ENCODE peak calls at places on chromosomes 6 and 20, in six cellular contexts. I is mesendoderm; N is left lung; U is CD8-positive, alpha-beta T cell; Q is GM23338; H is GM12865. F is an unnamed sample.
A peak's percentile ranks its signal among the peaks of the same experiment; 100 is the strongest.

GRCh38 chr6:34146021-34146782 is at the start of gene GRM4:
- DNase-seq in I (peak; percentile 54), N (no peak), U (no peak), Q (no peak), H (no peak), F (no peak)

GRCh38 chr6:36874016-36874442 is 574 bp downstream of the PPIL1 start:
- DNase-seq in I (no peak), N (no peak), U (no peak), Q (no peak), H (no peak), F (peak; percentile 12)

GRCh38 chr20:57076202-57076651 is 190.2 kb downstream of the BMP7 start:
- DNase-seq in I (peak; percentile 55), N (no peak), U (no peak), Q (no peak), H (no peak), F (peak; percentile 82)

GRCh38 chr20:25251558-25251957 is 3.7 kb downstream of the PYGB start:
- DNase-seq in I (no peak), N (no peak), U (no peak), Q (no peak), H (no peak), F (no peak)

GRCh38 chr6:149863846-149864577 is at the start of gene LRP11:
- DNase-seq in I (peak; percentile 92), N (peak; percentile 88), U (peak; percentile 66), Q (peak; percentile 87), H (peak; percentile 75), F (peak; percentile 78)

GRCh38 chr6:145602927-145603326 is 132.4 kb downstream of the EPM2A start:
- DNase-seq in I (no peak), N (no peak), U (no peak), Q (no peak), H (no peak), F (no peak)

GRCh38 chr6:162416845-162417537 is 310.6 kb downstream of the PRKN start:
- DNase-seq in I (no peak), N (no peak), U (no peak), Q (no peak), H (no peak), F (no peak)

GRCh38 chr20:19401096-19401495 is 188.7 kb downstream of the SLC24A3 start:
- DNase-seq in I (no peak), N (no peak), U (no peak), Q (no peak), H (no peak), F (no peak)

GRCh38 chr20:41136695-41137411 is 490 bp upstream of the PLCG1 start:
- DNase-seq in I (peak; percentile 91), N (peak; percentile 87), U (peak; percentile 78), Q (peak; percentile 91), H (peak; percentile 90), F (peak; percentile 74)

GRCh38 chr20:41167481-41168253 is 30.3 kb downstream of the PLCG1 start:
- DNase-seq in I (no peak), N (peak; percentile 21), U (no peak), Q (no peak), H (peak; percentile 56), F (no peak)

GRCh38 chr20:57880155-57880648 is 170.4 kb upstream of the PMEPA1 start:
- DNase-seq in I (no peak), N (no peak), U (no peak), Q (no peak), H (no peak), F (peak; percentile 89)

GRCh38 chr20:43379239-43379917 is 78.3 kb upstream of the SRSF6 start:
- DNase-seq in I (no peak), N (no peak), U (no peak), Q (no peak), H (no peak), F (peak; percentile 95)

GRCh38 chr6:14639983-14640599 is 522.5 kb downstream of the CD83 start:
- DNase-seq in I (peak; percentile 67), N (no peak), U (no peak), Q (peak; percentile 71), H (no peak), F (no peak)

GRCh38 chr20:59004763-59005522 is 2.1 kb downstream of the CTSZ start:
- DNase-seq in I (no peak), N (peak; percentile 90), U (peak; percentile 54), Q (no peak), H (peak; percentile 96), F (no peak)

GRCh38 chr20:59004493-59004762 is 2.6 kb downstream of the CTSZ start:
- DNase-seq in I (no peak), N (no peak), U (no peak), Q (no peak), H (no peak), F (no peak)

GRCh38 chr20:59002388-59002787 is 4.7 kb downstream of the CTSZ start:
- DNase-seq in I (no peak), N (no peak), U (no peak), Q (no peak), H (no peak), F (no peak)

GRCh38 chr20:59002874-59003399 is 4.1 kb downstream of the CTSZ start:
- DNase-seq in I (no peak), N (peak; percentile 15), U (no peak), Q (no peak), H (no peak), F (no peak)

DNA sequence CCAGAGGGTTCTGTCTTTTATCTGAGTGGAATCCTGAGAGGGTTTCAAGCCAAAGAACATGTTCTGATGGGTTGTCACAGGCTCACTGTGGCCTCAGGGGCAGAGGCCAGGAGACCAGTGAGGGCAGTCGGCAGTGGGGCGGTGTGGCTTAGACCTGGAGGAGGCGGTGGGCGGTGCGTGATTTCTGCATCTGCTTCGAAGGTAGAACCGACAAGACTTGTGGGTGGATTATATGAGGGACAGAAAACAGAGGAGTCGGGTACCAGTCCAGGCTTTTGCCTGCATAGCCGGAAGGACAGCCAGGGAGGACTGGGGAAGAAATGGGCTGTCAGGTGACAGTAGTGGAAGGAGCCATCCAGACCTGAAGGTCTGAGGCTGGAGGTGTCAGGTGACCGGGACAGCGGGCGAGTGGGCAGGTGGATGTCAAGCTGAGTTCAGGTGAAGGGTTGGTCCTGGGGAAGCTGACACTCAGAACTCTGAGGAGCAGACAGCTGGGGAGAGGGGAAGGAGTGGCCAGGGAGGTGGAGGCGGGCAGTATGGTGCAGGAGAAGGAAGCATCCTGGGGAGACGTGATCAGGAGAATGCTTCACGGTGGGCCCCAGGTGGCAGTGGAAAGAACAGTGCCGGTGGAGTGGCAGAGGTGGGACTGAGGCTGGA is 3.1 kb downstream of the CTSZ start:
- DNase-seq in I (no peak), N (peak; percentile 45), U (no peak), Q (no peak), H (no peak), F (no peak)
- H3K4me3 ChIP-seq in I (no peak overlapping the region), N (no peak overlapping the region), U (no peak overlapping the region), Q (no peak overlapping the region), H (peak overlapping the region; percentile 82), F (no peak overlapping the region)

DNA sequence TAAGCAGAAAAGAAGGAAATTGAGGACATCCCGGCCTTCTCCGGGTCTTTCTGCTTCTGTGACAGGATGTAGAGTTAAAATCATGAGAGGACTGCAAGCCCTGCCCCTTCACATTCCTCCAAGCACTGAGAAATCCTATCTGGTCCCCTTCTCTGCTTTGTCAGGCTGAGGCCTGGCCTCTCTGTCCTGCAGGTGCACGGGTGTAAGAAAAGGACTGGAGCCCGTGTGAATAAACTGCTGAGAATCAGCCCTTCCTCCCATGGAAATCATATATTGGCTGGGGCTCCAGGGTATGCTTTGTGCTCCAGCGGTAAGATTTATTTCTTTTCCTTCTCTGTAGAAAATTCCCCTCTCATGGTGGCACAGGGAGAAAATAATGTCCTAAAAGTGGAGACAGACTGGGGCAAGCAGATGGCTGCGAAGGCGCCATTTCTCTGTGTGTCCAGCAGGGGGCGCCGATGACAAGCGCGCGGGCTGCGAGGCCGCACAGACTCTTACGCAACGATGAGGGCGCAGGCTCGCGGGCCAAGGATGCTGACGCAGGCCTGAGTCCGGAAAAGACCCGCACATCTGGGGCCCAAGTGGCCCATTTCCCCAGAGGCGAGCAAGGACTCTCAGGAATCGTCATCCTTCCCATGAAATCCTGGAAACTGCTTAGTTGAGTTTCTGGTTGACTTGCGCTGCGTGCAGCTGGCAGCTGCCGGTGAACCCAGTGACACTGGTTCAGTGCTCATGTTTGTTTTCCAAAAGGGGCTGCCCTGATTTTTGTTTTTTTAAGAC is 258.6 kb downstream of the ADGB start:
- DNase-seq in I (peak; percentile 83), N (peak; percentile 87), U (peak; percentile 62), Q (peak; percentile 92), H (peak; percentile 80), F (peak; percentile 96)
- H3K4me3 ChIP-seq in I (peak overlapping the region; percentile 11), N (no peak overlapping the region), U (peak overlapping the region; percentile 10), Q (peak overlapping the region; percentile 49), H (no peak overlapping the region), F (peak overlapping the region; percentile 44)

DNA sequence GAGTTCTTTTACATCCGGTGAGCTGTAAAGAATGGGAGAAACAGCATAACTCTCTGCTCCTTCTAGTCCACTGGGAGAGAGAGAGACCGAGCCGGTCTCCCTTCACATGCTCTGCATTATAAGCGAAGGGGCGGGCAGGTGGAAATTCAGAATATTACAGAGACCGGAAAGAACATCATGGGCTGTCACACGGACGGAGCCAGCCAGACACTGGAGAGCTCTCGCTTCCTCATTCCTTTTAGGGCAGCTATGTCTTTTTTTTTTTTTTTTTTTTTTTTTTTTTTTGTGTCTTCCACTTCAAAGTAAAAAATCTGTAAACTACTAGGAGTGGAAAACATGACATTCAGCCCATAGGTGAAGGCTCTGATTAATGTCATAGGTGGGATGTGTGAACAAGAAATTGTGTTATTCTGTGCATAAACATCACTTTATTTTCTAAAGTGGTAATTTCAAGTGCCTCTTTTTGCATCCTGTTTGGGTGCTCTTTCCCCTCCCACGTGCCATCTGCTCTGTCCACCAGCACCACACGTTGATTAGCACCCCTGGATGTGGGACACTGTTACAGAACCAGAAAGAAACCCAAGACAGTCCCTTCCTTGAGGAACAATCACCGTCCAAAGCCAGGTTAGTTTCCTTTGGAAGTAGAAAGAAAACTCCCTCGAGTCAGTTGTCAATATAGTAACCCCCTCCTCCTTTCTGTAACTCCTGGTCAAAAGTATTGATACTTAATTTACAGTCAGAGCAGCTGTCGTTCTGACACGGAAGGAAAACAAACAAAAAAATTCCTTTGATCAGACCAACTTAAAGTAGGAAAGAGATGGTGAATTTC is at the start of gene TAGAP:
- DNase-seq in I (no peak), N (peak; percentile 88), U (peak; percentile 74), Q (no peak), H (peak; percentile 90), F (peak; percentile 28)
- H3K4me3 ChIP-seq in I (no peak within 1 kb of the TSS), N (peak within 1 kb of the TSS; percentile 6), U (peak within 1 kb of the TSS; percentile 63), Q (no peak within 1 kb of the TSS), H (peak within 1 kb of the TSS; percentile 62), F (no peak within 1 kb of the TSS)

GRCh38 chr6:20467437-20467836 is 65.8 kb downstream of the E2F3 start:
- DNase-seq in I (no peak), N (no peak), U (no peak), Q (no peak), H (peak; percentile 72), F (no peak)

GRCh38 chr6:20464847-20465246 is 63.2 kb downstream of the E2F3 start:
- DNase-seq in I (no peak), N (no peak), U (no peak), Q (no peak), H (no peak), F (no peak)

GRCh38 chr6:20468179-20468578 is 66.1 kb upstream of the CDKAL1 start:
- DNase-seq in I (no peak), N (no peak), U (no peak), Q (no peak), H (no peak), F (no peak)

GRCh38 chr6:20463396-20463795 is 61.7 kb downstream of the E2F3 start:
- DNase-seq in I (no peak), N (no peak), U (no peak), Q (no peak), H (peak; percentile 69), F (no peak)

DNA sequence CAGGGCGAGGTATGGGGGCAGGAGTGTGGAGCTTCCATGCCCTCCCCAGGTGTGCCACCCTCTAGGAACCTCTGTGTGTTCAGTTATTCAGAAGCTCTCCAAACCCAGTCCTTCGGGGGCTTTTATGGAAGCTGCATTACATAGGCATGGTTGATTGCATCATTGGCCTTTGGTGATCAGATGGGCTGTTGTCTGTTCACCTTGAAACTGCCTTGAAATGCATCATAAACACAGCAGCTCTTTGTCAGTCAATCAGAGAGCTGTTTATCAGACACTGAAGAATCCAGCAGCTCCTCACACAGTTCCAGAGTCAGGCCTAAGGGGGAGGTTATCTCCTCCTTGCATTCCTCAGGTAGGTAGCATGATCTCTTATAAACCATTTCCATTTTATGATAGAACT is 62.4 kb downstream of the E2F3 start:
- DNase-seq in I (peak; percentile 16), N (no peak), U (no peak), Q (no peak), H (peak; percentile 32), F (no peak)
- H3K4me3 ChIP-seq in I (no peak overlapping the region), N (no peak overlapping the region), U (no peak overlapping the region), Q (no peak overlapping the region), H (no peak overlapping the region), F (no peak overlapping the region)